ENCODE peak calls at places on chromosomes 5 and 9, in seven cellular contexts. D, O, L, V, N, A and R are unnamed samples.

GRCh38 chr5:173721259-173722232 is 105.1 kb upstream of the BOD1 start:
- DNase-seq in A (no peak), N (no peak), V (no peak), O (no peak), L (no peak), D (no peak), R (no peak)

GRCh38 chr5:175281257-175281656 is 162.7 kb downstream of the DRD1 start:
- DNase-seq in N (no peak), O (no peak), V (no peak), A (no peak), D (no peak), L (no peak), R (no peak)

GRCh38 chr9:113614843-113615648 is 151.5 kb downstream of the RGS3 start:
- DNase-seq in A (no peak), O (no peak), N (no peak), L (no peak), D (peak), V (no peak), R (peak)

GRCh38 chr9:136668983-136669790 is 6.5 kb downstream of the EGFL7 start:
- DNase-seq in D (no peak), L (no peak), V (peak), N (no peak), O (no peak), A (no peak), R (no peak)

GRCh38 chr5:58322453-58322852 is 137.4 kb downstream of the PLK2 start:
- DNase-seq in L (no peak), O (no peak), A (no peak), V (peak), N (peak), D (no peak), R (peak)

GRCh38 chr5:54531536-54531935 is 14.0 kb downstream of the SNX18 start:
- DNase-seq in A (no peak), D (no peak), N (no peak), V (peak), L (no peak), O (no peak), R (peak)

GRCh38 chr5:77180167-77181081 is 30.1 kb upstream of the PDE8B start:
- DNase-seq in V (peak), A (no peak), D (peak), N (peak), L (no peak), O (peak), R (peak)

GRCh38 chr9:38039090-38039906 is 29.7 kb downstream of the SHB start:
- DNase-seq in N (no peak), D (no peak), V (peak), O (no peak), L (no peak), A (peak), R (peak)

GRCh38 chr5:126973193-126973592 is 57.2 kb downstream of the MARCHF3 start:
- DNase-seq in A (no peak), V (no peak), N (peak), D (no peak), O (no peak), L (no peak), R (no peak)

DNA sequence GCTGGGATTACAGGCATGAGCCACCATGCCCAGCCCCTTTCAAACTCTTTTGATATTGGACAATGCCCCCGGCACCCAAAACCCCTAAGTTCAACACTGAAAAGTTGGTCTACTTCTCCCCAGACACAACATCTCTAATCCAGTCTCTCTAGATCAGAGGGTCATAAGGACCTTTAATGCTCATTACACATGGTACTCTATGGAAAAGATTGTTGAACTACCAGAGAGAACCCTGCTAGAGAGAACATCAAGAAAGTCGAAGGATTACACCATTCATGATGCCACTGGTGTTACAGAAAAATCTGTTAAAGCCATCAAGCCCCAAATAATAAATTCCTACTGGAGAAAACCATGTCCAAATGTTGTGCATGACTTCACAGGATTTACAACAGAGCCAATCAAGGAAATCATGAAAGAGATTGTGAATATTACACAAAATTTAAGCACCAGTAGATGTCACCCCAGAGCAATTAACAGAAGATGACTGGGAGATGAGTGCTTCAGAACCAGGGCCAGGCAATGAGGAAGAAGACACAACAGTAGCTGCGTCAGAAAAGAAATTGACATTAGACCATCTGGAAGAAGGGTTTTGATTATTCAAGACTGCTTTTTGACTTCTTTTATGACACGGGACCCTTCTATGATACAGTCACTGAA is 28.3 kb upstream of the NIPAL4 start:
- DNase-seq in D (peak), O (peak), L (peak), N (peak), A (peak), V (peak), R (peak)
- TF ChIP-seq EZH2phosphoT487 in D (no peak), O (no peak), L (no peak), N (no peak), A (no peak), V (no peak), R (no peak)

DNA sequence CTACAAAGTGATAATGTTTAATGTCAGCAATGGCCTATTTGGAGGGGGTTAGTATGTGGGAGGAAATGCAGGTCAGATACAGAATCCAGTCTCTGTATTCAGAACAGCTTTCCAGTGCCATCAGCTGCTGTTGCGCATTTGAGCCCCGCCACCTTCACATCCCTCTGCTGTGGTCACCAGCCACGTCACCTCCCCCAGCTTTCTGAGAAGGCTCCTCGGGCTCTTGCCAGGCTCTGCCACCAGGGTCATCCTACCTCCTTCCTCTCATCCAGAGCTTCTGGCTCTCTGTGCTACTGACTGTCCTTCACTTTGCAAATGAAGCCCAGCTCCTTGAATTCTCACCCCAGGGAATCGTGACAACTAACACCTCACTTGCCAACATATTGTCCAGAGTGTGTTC is 138.8 kb downstream of the PIK3R1 start:
- DNase-seq in O (no peak), A (no peak), D (no peak), L (no peak), V (no peak), N (no peak), R (no peak)
- TF ChIP-seq EZH2 in O (no peak), A (no peak), D (no peak), L (no peak), V (no peak), N (no peak), R (no peak)

DNA sequence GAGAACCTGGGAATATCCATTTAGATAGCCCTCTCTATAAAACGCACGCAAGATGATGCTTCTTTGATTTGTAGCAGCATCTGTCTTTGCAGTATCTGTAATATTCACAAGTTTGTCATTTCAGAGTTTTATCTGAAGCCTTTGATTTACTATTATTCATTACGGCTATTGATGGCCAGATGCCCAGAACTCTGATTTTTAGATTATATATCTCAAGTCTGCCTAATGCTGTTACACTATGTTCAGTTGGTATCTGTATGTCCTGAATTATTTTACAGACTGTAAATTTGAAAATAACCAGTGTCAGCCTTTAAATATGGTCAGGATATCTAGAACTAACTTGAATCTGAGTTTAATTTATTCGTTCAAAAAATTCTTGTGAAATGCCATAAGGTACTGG is 233.3 kb downstream of the FAM170A start:
- DNase-seq in A (no peak), O (no peak), N (no peak), D (no peak), V (no peak), L (no peak), R (no peak)
- H2AFZ ChIP-seq in A (no peak), O (no peak), N (no peak), D (no peak), V (no peak), L (no peak), R (no peak)

DNA sequence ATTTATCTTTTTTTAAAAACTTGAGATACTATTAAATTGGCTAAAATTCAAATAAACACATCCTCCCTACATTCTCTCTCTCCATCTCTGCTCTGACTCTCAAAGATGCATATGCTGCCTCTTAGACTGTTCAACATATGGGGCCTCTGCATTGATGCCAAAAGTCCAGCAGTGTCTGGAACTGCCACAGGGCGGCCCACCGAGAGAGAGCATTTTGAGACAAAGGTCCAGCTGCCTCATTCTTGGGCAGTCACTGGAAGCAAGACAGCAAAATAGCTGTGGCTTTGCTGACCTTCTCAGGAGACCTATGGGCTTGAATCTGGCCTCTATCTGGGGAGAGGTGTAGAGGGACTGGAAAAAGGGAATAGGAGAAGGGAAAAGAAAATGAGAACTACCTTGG is 12.9 kb upstream of the TSSK1B start:
- DNase-seq in O (peak), N (peak), V (peak), A (no peak), L (no peak), D (no peak), R (peak)
- TF ChIP-seq EZH2phosphoT487 in O (no peak), N (no peak), V (no peak), A (no peak), L (no peak), D (no peak), R (no peak)